ENCODE peak calls at places on chromosomes 6 and 20, in nine cellular contexts. One of them, this sample, is unnamed.

GRCh38 chr6:119628691-119629621 is 279.4 kb upstream of the MAN1A1 start:
- DNase-seq in HCEC 1CT: no peak
- DNase-seq in D721Med: no peak
- DNase-seq in effector memory CD8-positive, alpha-beta T cell: no peak
- DNase-seq in iPS-NIHi11: no peak
- DNase-seq in A172: no peak
- DNase-seq in RKO: no peak
- DNase-seq in posterior cingulate gyrus: no peak
- DNase-seq in PC-3: no peak
- DNase-seq in this sample: no peak

GRCh38 chr6:168193816-168194701 is 115.0 kb upstream of the FRMD1 start:
- DNase-seq in effector memory CD8-positive, alpha-beta T cell: no peak
- DNase-seq in posterior cingulate gyrus: peak
- DNase-seq in HCEC 1CT: no peak
- DNase-seq in RKO: no peak
- DNase-seq in A172: no peak
- DNase-seq in D721Med: no peak
- DNase-seq in PC-3: no peak
- DNase-seq in iPS-NIHi11: peak
- DNase-seq in this sample: no peak

GRCh38 chr6:35302604-35303218 is 5.1 kb downstream of the DEF6 start:
- DNase-seq in HCEC 1CT: no peak
- DNase-seq in posterior cingulate gyrus: no peak
- DNase-seq in iPS-NIHi11: peak
- DNase-seq in A172: peak
- DNase-seq in effector memory CD8-positive, alpha-beta T cell: peak
- DNase-seq in D721Med: no peak
- DNase-seq in PC-3: peak
- DNase-seq in RKO: no peak
- DNase-seq in this sample: peak

GRCh38 chr20:9068896-9069663 is at the start of gene PLCB4:
- DNase-seq in RKO: peak
- DNase-seq in A172: peak
- DNase-seq in D721Med: no peak
- DNase-seq in HCEC 1CT: peak
- DNase-seq in effector memory CD8-positive, alpha-beta T cell: no peak
- DNase-seq in posterior cingulate gyrus: peak
- DNase-seq in PC-3: peak
- DNase-seq in iPS-NIHi11: peak
- DNase-seq in this sample: peak

GRCh38 chr6:75611702-75612375 is 10.2 kb downstream of the SENP6 start:
- DNase-seq in RKO: no peak
- DNase-seq in PC-3: no peak
- DNase-seq in D721Med: no peak
- DNase-seq in effector memory CD8-positive, alpha-beta T cell: no peak
- DNase-seq in A172: no peak
- DNase-seq in iPS-NIHi11: no peak
- DNase-seq in HCEC 1CT: no peak
- DNase-seq in posterior cingulate gyrus: no peak
- DNase-seq in this sample: no peak

GRCh38 chr20:40958598-40958997 is 70.0 kb upstream of the TOP1 start:
- DNase-seq in PC-3: peak
- DNase-seq in D721Med: no peak
- DNase-seq in RKO: no peak
- DNase-seq in effector memory CD8-positive, alpha-beta T cell: no peak
- DNase-seq in A172: no peak
- DNase-seq in iPS-NIHi11: no peak
- DNase-seq in posterior cingulate gyrus: no peak
- DNase-seq in HCEC 1CT: no peak
- DNase-seq in this sample: no peak

GRCh38 chr6:16043171-16044142 is 85.4 kb upstream of the MYLIP start:
- DNase-seq in posterior cingulate gyrus: no peak
- DNase-seq in PC-3: no peak
- DNase-seq in A172: no peak
- DNase-seq in iPS-NIHi11: no peak
- DNase-seq in HCEC 1CT: no peak
- DNase-seq in D721Med: no peak
- DNase-seq in effector memory CD8-positive, alpha-beta T cell: no peak
- DNase-seq in RKO: no peak
- DNase-seq in this sample: peak

GRCh38 chr6:122347251-122347650 is 52.2 kb upstream of the HSF2 start:
- DNase-seq in iPS-NIHi11: no peak
- DNase-seq in A172: no peak
- DNase-seq in effector memory CD8-positive, alpha-beta T cell: no peak
- DNase-seq in D721Med: no peak
- DNase-seq in HCEC 1CT: no peak
- DNase-seq in PC-3: no peak
- DNase-seq in posterior cingulate gyrus: no peak
- DNase-seq in RKO: no peak
- DNase-seq in this sample: no peak

GRCh38 chr6:41306187-41306854 is 19.8 kb upstream of the TREM1 start:
- DNase-seq in D721Med: no peak
- DNase-seq in iPS-NIHi11: peak
- DNase-seq in PC-3: peak
- DNase-seq in posterior cingulate gyrus: no peak
- DNase-seq in effector memory CD8-positive, alpha-beta T cell: peak
- DNase-seq in HCEC 1CT: no peak
- DNase-seq in RKO: peak
- DNase-seq in A172: peak
- DNase-seq in this sample: peak

GRCh38 chr6:169801396-169802160 is 50.2 kb downstream of the ERMARD start:
- DNase-seq in effector memory CD8-positive, alpha-beta T cell: no peak
- DNase-seq in HCEC 1CT: no peak
- DNase-seq in D721Med: no peak
- DNase-seq in posterior cingulate gyrus: no peak
- DNase-seq in A172: no peak
- DNase-seq in iPS-NIHi11: no peak
- DNase-seq in RKO: no peak
- DNase-seq in PC-3: no peak
- DNase-seq in this sample: no peak

GRCh38 chr6:44576132-44576601 is 188.7 kb downstream of the CDC5L start:
- DNase-seq in HCEC 1CT: no peak
- DNase-seq in PC-3: no peak
- DNase-seq in RKO: no peak
- DNase-seq in iPS-NIHi11: no peak
- DNase-seq in effector memory CD8-positive, alpha-beta T cell: no peak
- DNase-seq in A172: no peak
- DNase-seq in posterior cingulate gyrus: no peak
- DNase-seq in D721Med: no peak
- DNase-seq in this sample: peak

GRCh38 chr6:140441256-140441655 is 1066.8 kb upstream of the CITED2 start:
- DNase-seq in A172: peak
- DNase-seq in posterior cingulate gyrus: peak
- DNase-seq in PC-3: peak
- DNase-seq in iPS-NIHi11: peak
- DNase-seq in RKO: peak
- DNase-seq in HCEC 1CT: peak
- DNase-seq in effector memory CD8-positive, alpha-beta T cell: no peak
- DNase-seq in D721Med: no peak
- DNase-seq in this sample: peak

GRCh38 chr6:133286765-133287164 is 45.6 kb downstream of the EYA4 start:
- DNase-seq in iPS-NIHi11: peak
- DNase-seq in effector memory CD8-positive, alpha-beta T cell: no peak
- DNase-seq in HCEC 1CT: peak
- DNase-seq in posterior cingulate gyrus: no peak
- DNase-seq in D721Med: no peak
- DNase-seq in A172: peak
- DNase-seq in RKO: peak
- DNase-seq in PC-3: peak
- DNase-seq in this sample: peak

GRCh38 chr6:140083375-140083774 is 708.9 kb upstream of the CITED2 start:
- DNase-seq in HCEC 1CT: no peak
- DNase-seq in A172: no peak
- DNase-seq in posterior cingulate gyrus: no peak
- DNase-seq in PC-3: peak
- DNase-seq in effector memory CD8-positive, alpha-beta T cell: no peak
- DNase-seq in iPS-NIHi11: no peak
- DNase-seq in D721Med: no peak
- DNase-seq in RKO: no peak
- DNase-seq in this sample: no peak

GRCh38 chr6:39088331-39088730 is 26.7 kb downstream of the SAYSD1 start:
- DNase-seq in iPS-NIHi11: peak
- DNase-seq in D721Med: no peak
- DNase-seq in RKO: peak
- DNase-seq in posterior cingulate gyrus: no peak
- DNase-seq in PC-3: peak
- DNase-seq in effector memory CD8-positive, alpha-beta T cell: no peak
- DNase-seq in HCEC 1CT: peak
- DNase-seq in A172: peak
- DNase-seq in this sample: peak

GRCh38 chr6:81003156-81003555 is 749.3 kb downstream of the TENT5A start:
- DNase-seq in HCEC 1CT: peak
- DNase-seq in PC-3: peak
- DNase-seq in posterior cingulate gyrus: no peak
- DNase-seq in D721Med: no peak
- DNase-seq in A172: peak
- DNase-seq in effector memory CD8-positive, alpha-beta T cell: no peak
- DNase-seq in RKO: no peak
- DNase-seq in iPS-NIHi11: no peak
- DNase-seq in this sample: peak

GRCh38 chr20:45495438-45495985 is 19.9 kb downstream of the SPINT3 start:
- DNase-seq in PC-3: no peak
- DNase-seq in HCEC 1CT: no peak
- DNase-seq in RKO: no peak
- DNase-seq in iPS-NIHi11: no peak
- DNase-seq in posterior cingulate gyrus: no peak
- DNase-seq in A172: no peak
- DNase-seq in D721Med: no peak
- DNase-seq in effector memory CD8-positive, alpha-beta T cell: no peak
- DNase-seq in this sample: no peak

GRCh38 chr20:24836900-24837299 is 112.2 kb upstream of the CST7 start:
- DNase-seq in D721Med: no peak
- DNase-seq in PC-3: no peak
- DNase-seq in HCEC 1CT: no peak
- DNase-seq in effector memory CD8-positive, alpha-beta T cell: no peak
- DNase-seq in iPS-NIHi11: no peak
- DNase-seq in posterior cingulate gyrus: no peak
- DNase-seq in RKO: no peak
- DNase-seq in A172: no peak
- DNase-seq in this sample: no peak

GRCh38 chr6:91045152-91045551 is 458.3 kb upstream of the MAP3K7 start:
- DNase-seq in posterior cingulate gyrus: no peak
- DNase-seq in effector memory CD8-positive, alpha-beta T cell: no peak
- DNase-seq in iPS-NIHi11: no peak
- DNase-seq in HCEC 1CT: no peak
- DNase-seq in A172: no peak
- DNase-seq in RKO: no peak
- DNase-seq in PC-3: no peak
- DNase-seq in D721Med: no peak
- DNase-seq in this sample: no peak

GRCh38 chr20:5100684-5101347 is 18.9 kb downstream of the PCNA start:
- DNase-seq in effector memory CD8-positive, alpha-beta T cell: peak
- DNase-seq in RKO: peak
- DNase-seq in iPS-NIHi11: peak
- DNase-seq in HCEC 1CT: peak
- DNase-seq in D721Med: no peak
- DNase-seq in posterior cingulate gyrus: peak
- DNase-seq in PC-3: peak
- DNase-seq in A172: peak
- DNase-seq in this sample: peak

GRCh38 chr6:44057931-44058616 is 69.2 kb downstream of the MRPL14 start:
- DNase-seq in D721Med: no peak
- DNase-seq in HCEC 1CT: peak
- DNase-seq in iPS-NIHi11: no peak
- DNase-seq in RKO: no peak
- DNase-seq in PC-3: peak
- DNase-seq in effector memory CD8-positive, alpha-beta T cell: no peak
- DNase-seq in A172: no peak
- DNase-seq in posterior cingulate gyrus: no peak
- DNase-seq in this sample: no peak

GRCh38 chr6:146795734-146796133 is 197.0 kb downstream of the ADGB start:
- DNase-seq in A172: no peak
- DNase-seq in iPS-NIHi11: no peak
- DNase-seq in HCEC 1CT: no peak
- DNase-seq in PC-3: no peak
- DNase-seq in effector memory CD8-positive, alpha-beta T cell: no peak
- DNase-seq in RKO: no peak
- DNase-seq in posterior cingulate gyrus: no peak
- DNase-seq in D721Med: no peak
- DNase-seq in this sample: no peak

GRCh38 chr6:99603421-99604160 is 3.0 kb upstream of the PRDM13 start:
- DNase-seq in A172: no peak
- DNase-seq in HCEC 1CT: no peak
- DNase-seq in effector memory CD8-positive, alpha-beta T cell: no peak
- DNase-seq in D721Med: peak
- DNase-seq in iPS-NIHi11: peak
- DNase-seq in posterior cingulate gyrus: peak
- DNase-seq in RKO: no peak
- DNase-seq in PC-3: no peak
- DNase-seq in this sample: no peak

GRCh38 chr20:51533291-51534172 is 9.0 kb downstream of the NFATC2 start:
- DNase-seq in PC-3: peak
- DNase-seq in D721Med: no peak
- DNase-seq in RKO: peak
- DNase-seq in HCEC 1CT: no peak
- DNase-seq in posterior cingulate gyrus: no peak
- DNase-seq in iPS-NIHi11: no peak
- DNase-seq in A172: peak
- DNase-seq in effector memory CD8-positive, alpha-beta T cell: no peak
- DNase-seq in this sample: no peak

GRCh38 chr6:14791525-14791924 is 454.3 kb upstream of the JARID2 start:
- DNase-seq in posterior cingulate gyrus: no peak
- DNase-seq in HCEC 1CT: peak
- DNase-seq in A172: no peak
- DNase-seq in RKO: no peak
- DNase-seq in PC-3: peak
- DNase-seq in iPS-NIHi11: no peak
- DNase-seq in effector memory CD8-positive, alpha-beta T cell: no peak
- DNase-seq in D721Med: no peak
- DNase-seq in this sample: no peak

GRCh38 chr20:51011479-51011878 is 11.4 kb downstream of the KCNG1 start:
- DNase-seq in RKO: no peak
- DNase-seq in A172: no peak
- DNase-seq in iPS-NIHi11: no peak
- DNase-seq in PC-3: no peak
- DNase-seq in HCEC 1CT: no peak
- DNase-seq in D721Med: no peak
- DNase-seq in posterior cingulate gyrus: no peak
- DNase-seq in effector memory CD8-positive, alpha-beta T cell: no peak
- DNase-seq in this sample: no peak

GRCh38 chr6:6386010-6386409 is 65.5 kb upstream of the F13A1 start:
- DNase-seq in posterior cingulate gyrus: no peak
- DNase-seq in iPS-NIHi11: no peak
- DNase-seq in PC-3: no peak
- DNase-seq in D721Med: no peak
- DNase-seq in RKO: no peak
- DNase-seq in HCEC 1CT: no peak
- DNase-seq in A172: no peak
- DNase-seq in effector memory CD8-positive, alpha-beta T cell: no peak
- DNase-seq in this sample: no peak

GRCh38 chr6:116190550-116190949 is 63.3 kb downstream of the TSPYL4 start:
- DNase-seq in RKO: no peak
- DNase-seq in iPS-NIHi11: no peak
- DNase-seq in HCEC 1CT: peak
- DNase-seq in D721Med: no peak
- DNase-seq in posterior cingulate gyrus: no peak
- DNase-seq in A172: peak
- DNase-seq in effector memory CD8-positive, alpha-beta T cell: no peak
- DNase-seq in PC-3: no peak
- DNase-seq in this sample: no peak

This sample was measured in SK-MEL-5.